ENCODE peak calls at places on chromosomes 11 and 22, in five cellular contexts. D is choroid plexus epithelial cell; L is NCI-H2081; J is GDM1; H is activated CD4-positive, CD25-positive, alpha-beta regulatory T cell. W is an unnamed sample.
A peak's percentile ranks its signal among the peaks of the same experiment; 100 is the strongest.

GRCh38 chr11:69951821-69952590 is 126.1 kb upstream of the ANO1 start:
- DNase-seq in D (no peak), L (no peak), J (no peak), H (no peak), W (no peak)

GRCh38 chr22:37643225-37643847 is 3.9 kb downstream of the SH3BP1 start:
- DNase-seq in D (peak; percentile 74), L (peak; percentile 23), J (peak; percentile 63), H (peak; percentile 70), W (peak; percentile 43)

GRCh38 chr11:116110802-116111201 is 606.6 kb upstream of the CADM1 start:
- DNase-seq in D (no peak), L (no peak), J (no peak), H (no peak), W (no peak)

GRCh38 chr11:128555606-128556005 is 31.8 kb downstream of the ETS1 start:
- DNase-seq in D (peak; percentile 54), L (no peak), J (no peak), H (no peak), W (no peak)

GRCh38 chr11:36997656-36998055 is 399.6 kb upstream of the RAG2 start:
- DNase-seq in D (no peak), L (no peak), J (no peak), H (no peak), W (no peak)

GRCh38 chr11:23263466-23263865 is 403.2 kb upstream of the CCDC179 start:
- DNase-seq in D (no peak), L (peak; percentile 75), J (no peak), H (no peak), W (no peak)

GRCh38 chr11:108237058-108237481 is 14.2 kb downstream of the ATM start:
- DNase-seq in D (no peak), L (no peak), J (no peak), H (no peak), W (no peak)

GRCh38 chr11:70247710-70248072 is 22.8 kb upstream of the PPFIA1 start:
- DNase-seq in D (no peak), L (no peak), J (no peak), H (no peak), W (no peak)

GRCh38 chr11:66607126-66607834 is 9.2 kb upstream of the RBM14 start:
- DNase-seq in D (peak; percentile 74), L (no peak), J (no peak), H (no peak), W (no peak)

GRCh38 chr22:30273196-30273595 is 6.5 kb upstream of the OSM start:
- DNase-seq in D (no peak), L (no peak), J (no peak), H (no peak), W (no peak)

GRCh38 chr22:40499187-40499753 is 128.9 kb downstream of the SGSM3 start:
- DNase-seq in D (peak; percentile 98), L (no peak), J (no peak), H (no peak), W (no peak)

GRCh38 chr11:64459016-64459415 is 100.1 kb downstream of the RPS6KA4 start:
- DNase-seq in D (peak; percentile 5), L (no peak), J (no peak), H (no peak), W (no peak)

GRCh38 chr22:37933711-37934376 is 19.6 kb downstream of the C22orf23 start:
- DNase-seq in D (peak; percentile 93), L (peak; percentile 50), J (peak; percentile 64), H (peak; percentile 59), W (peak; percentile 80)

GRCh38 chr22:22371031-22371541 is 126.5 kb downstream of the VPREB1 start:
- DNase-seq in D (no peak), L (no peak), J (no peak), H (no peak), W (no peak)

GRCh38 chr11:46361283-46362145 is 14.3 kb downstream of the DGKZ start:
- DNase-seq in D (peak; percentile 64), L (peak; percentile 89), J (peak; percentile 30), H (peak; percentile 46), W (no peak)

GRCh38 chr11:48028909-48029685 is 48.7 kb downstream of the PTPRJ start:
- DNase-seq in D (peak; percentile 62), L (no peak), J (no peak), H (no peak), W (no peak)

GRCh38 chr11:3786781-3787428 is 10.4 kb downstream of the NUP98 start:
- DNase-seq in D (no peak), L (no peak), J (no peak), H (no peak), W (no peak)